ENCODE peak calls at places on chromosomes 3 and 15, in seven cellular contexts. One of them, this sample, is unnamed. For H3K36me3 and H3K4me1, the result is how much of the 10 kb centered on the place peaks cover.

GRCh38 chr3:130905551-130905950 is 11.7 kb downstream of the ATP2C1 start:
- DNase-seq in SJSA1: no peak
- DNase-seq in left lung: no peak
- DNase-seq in HCT116: no peak
- DNase-seq in lower lobe of right lung: no peak
- DNase-seq in neuronal stem cell: no peak
- DNase-seq in cardiac muscle cell: peak
- DNase-seq in this sample: no peak

GRCh38 chr15:27492021-27492621 is 521.1 kb downstream of the GABRG3 start:
- DNase-seq in SJSA1: no peak
- DNase-seq in left lung: peak
- DNase-seq in HCT116: no peak
- DNase-seq in lower lobe of right lung: no peak
- DNase-seq in neuronal stem cell: peak
- DNase-seq in cardiac muscle cell: no peak
- DNase-seq in this sample: no peak

GRCh38 chr3:39639344-39640236 is 169.8 kb upstream of the MYRIP start:
- DNase-seq in SJSA1: peak
- DNase-seq in left lung: peak
- DNase-seq in HCT116: peak
- DNase-seq in lower lobe of right lung: no peak
- DNase-seq in neuronal stem cell: peak
- DNase-seq in cardiac muscle cell: peak
- DNase-seq in this sample: no peak

GRCh38 chr3:59056706-59057105 is 6.9 kb upstream of the CFAP20DC start:
- DNase-seq in SJSA1: no peak
- DNase-seq in left lung: no peak
- DNase-seq in HCT116: no peak
- DNase-seq in lower lobe of right lung: no peak
- DNase-seq in neuronal stem cell: no peak
- DNase-seq in cardiac muscle cell: peak
- DNase-seq in this sample: no peak

GRCh38 chr3:107414325-107414964 is 37.2 kb downstream of the CCDC54 start:
- DNase-seq in SJSA1: no peak
- DNase-seq in left lung: no peak
- DNase-seq in HCT116: no peak
- DNase-seq in lower lobe of right lung: no peak
- DNase-seq in neuronal stem cell: no peak
- DNase-seq in cardiac muscle cell: no peak
- DNase-seq in this sample: no peak

GRCh38 chr15:80093854-80094418 is 34.5 kb downstream of the ZFAND6 start:
- DNase-seq in SJSA1: no peak
- DNase-seq in left lung: peak
- DNase-seq in HCT116: no peak
- DNase-seq in lower lobe of right lung: peak
- DNase-seq in neuronal stem cell: no peak
- DNase-seq in cardiac muscle cell: peak
- DNase-seq in this sample: peak

GRCh38 chr3:84820126-84820525 is 138.7 kb upstream of the CADM2 start:
- DNase-seq in SJSA1: no peak
- DNase-seq in left lung: no peak
- DNase-seq in HCT116: no peak
- DNase-seq in lower lobe of right lung: no peak
- DNase-seq in neuronal stem cell: no peak
- DNase-seq in cardiac muscle cell: no peak
- DNase-seq in this sample: no peak

GRCh38 chr3:167876603-167877325 is 141.2 kb downstream of the SERPINI1 start:
- DNase-seq in SJSA1: no peak
- DNase-seq in left lung: no peak
- DNase-seq in HCT116: peak
- DNase-seq in lower lobe of right lung: no peak
- DNase-seq in neuronal stem cell: no peak
- DNase-seq in cardiac muscle cell: peak
- DNase-seq in this sample: peak

GRCh38 chr15:70491183-70491621 is 272.2 kb downstream of the UACA start:
- DNase-seq in SJSA1: no peak
- DNase-seq in left lung: no peak
- DNase-seq in HCT116: no peak
- DNase-seq in lower lobe of right lung: no peak
- DNase-seq in neuronal stem cell: no peak
- DNase-seq in cardiac muscle cell: peak
- DNase-seq in this sample: no peak

GRCh38 chr3:151067158-151067557 is 18.3 kb upstream of the MED12L start:
- DNase-seq in SJSA1: no peak
- DNase-seq in left lung: no peak
- DNase-seq in HCT116: peak
- DNase-seq in lower lobe of right lung: no peak
- DNase-seq in neuronal stem cell: no peak
- DNase-seq in cardiac muscle cell: peak
- DNase-seq in this sample: no peak

GRCh38 chr3:172279191-172279640 is 169.0 kb downstream of the GHSR start:
- DNase-seq in SJSA1: peak
- DNase-seq in left lung: no peak
- DNase-seq in HCT116: no peak
- DNase-seq in lower lobe of right lung: no peak
- DNase-seq in neuronal stem cell: no peak
- DNase-seq in cardiac muscle cell: no peak
- DNase-seq in this sample: no peak

GRCh38 chr15:25091421-25092158 is 136.8 kb downstream of the SNRPN start:
- DNase-seq in SJSA1: no peak
- DNase-seq in left lung: no peak
- DNase-seq in HCT116: no peak
- DNase-seq in lower lobe of right lung: no peak
- DNase-seq in neuronal stem cell: no peak
- DNase-seq in cardiac muscle cell: no peak
- DNase-seq in this sample: no peak

GRCh38 chr3:98536456-98537017 is 4.8 kb downstream of the GPR15 start:
- DNase-seq in SJSA1: no peak
- DNase-seq in left lung: no peak
- DNase-seq in HCT116: no peak
- DNase-seq in lower lobe of right lung: no peak
- DNase-seq in neuronal stem cell: no peak
- DNase-seq in cardiac muscle cell: no peak
- DNase-seq in this sample: no peak

GRCh38 chr15:52150878-52151277 is 38.3 kb upstream of the BCL2L10 start:
- DNase-seq in SJSA1: no peak
- DNase-seq in left lung: no peak
- DNase-seq in HCT116: no peak
- DNase-seq in lower lobe of right lung: no peak
- DNase-seq in neuronal stem cell: no peak
- DNase-seq in cardiac muscle cell: no peak
- DNase-seq in this sample: no peak

GRCh38 chr15:52158084-52158765 is 33.0 kb downstream of the GNB5 start:
- DNase-seq in SJSA1: no peak
- DNase-seq in left lung: no peak
- DNase-seq in HCT116: no peak
- DNase-seq in lower lobe of right lung: no peak
- DNase-seq in neuronal stem cell: no peak
- DNase-seq in cardiac muscle cell: no peak
- DNase-seq in this sample: no peak

GRCh38 chr15:52151353-52151752 is 38.8 kb upstream of the BCL2L10 start:
- DNase-seq in SJSA1: no peak
- DNase-seq in left lung: no peak
- DNase-seq in HCT116: no peak
- DNase-seq in lower lobe of right lung: no peak
- DNase-seq in neuronal stem cell: no peak
- DNase-seq in cardiac muscle cell: no peak
- DNase-seq in this sample: no peak

GRCh38 chr15:52153900-52154895 is 37.0 kb downstream of the GNB5 start:
- DNase-seq in SJSA1: no peak
- DNase-seq in left lung: no peak
- DNase-seq in HCT116: no peak
- DNase-seq in lower lobe of right lung: no peak
- DNase-seq in neuronal stem cell: no peak
- DNase-seq in cardiac muscle cell: no peak
- DNase-seq in this sample: no peak

DNA sequence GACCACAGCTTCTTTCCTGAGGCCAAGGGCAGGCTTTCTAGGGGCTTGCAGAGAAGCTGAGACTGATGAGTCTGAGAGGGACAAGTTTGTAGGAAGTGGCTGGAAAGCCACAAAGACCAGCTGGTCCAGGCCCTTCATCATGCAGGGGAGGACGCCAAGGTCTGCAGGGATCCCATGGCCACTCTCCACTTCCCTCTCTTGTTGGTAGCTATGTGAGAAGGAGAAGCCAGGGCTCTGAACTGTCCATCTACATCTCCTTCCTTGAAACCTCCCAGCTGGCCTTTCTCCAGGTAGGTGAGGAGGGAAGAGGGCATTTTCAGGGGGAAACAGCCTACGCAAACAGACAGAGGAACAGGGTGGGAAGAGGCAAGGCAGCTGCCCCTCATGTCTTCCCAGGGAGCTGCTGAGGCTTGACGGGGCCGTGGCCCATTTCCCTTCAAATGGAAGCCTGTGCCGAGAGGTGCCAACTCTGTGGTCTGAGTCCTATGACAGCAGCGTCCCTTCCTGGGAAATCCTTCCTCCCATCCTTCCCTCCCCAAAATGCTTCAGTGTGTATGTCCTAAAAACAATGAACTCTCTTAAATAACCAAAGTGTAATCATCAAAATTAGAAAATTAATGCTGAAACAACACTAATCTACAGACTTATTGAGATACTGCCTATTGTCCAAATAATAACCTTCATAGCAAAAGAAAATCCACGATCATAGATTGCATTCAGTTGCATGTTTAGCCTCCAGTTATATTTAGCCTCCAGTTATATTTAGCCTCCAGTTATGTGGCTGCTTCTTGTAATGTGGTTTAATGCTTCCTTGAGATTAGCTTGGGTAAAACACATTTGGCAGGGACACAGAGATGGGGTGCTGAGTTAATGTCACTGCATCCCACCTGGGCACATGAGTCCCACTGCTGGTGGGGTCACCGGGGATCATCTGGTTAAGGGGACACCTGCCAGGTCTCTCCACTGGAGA is 36.0 kb downstream of the GNB5 start:
- DNase-seq in SJSA1: no peak
- DNase-seq in left lung: no peak
- DNase-seq in HCT116: no peak
- DNase-seq in lower lobe of right lung: no peak
- DNase-seq in neuronal stem cell: no peak
- DNase-seq in cardiac muscle cell: no peak
- DNase-seq in this sample: no peak
- H3K36me3 ChIP-seq in SJSA1: under half
- H3K36me3 ChIP-seq in left lung: under half
- H3K36me3 ChIP-seq in HCT116: under half
- H3K36me3 ChIP-seq in lower lobe of right lung: under half
- H3K36me3 ChIP-seq in neuronal stem cell: under half
- H3K36me3 ChIP-seq in cardiac muscle cell: under half
- H3K36me3 ChIP-seq in this sample: under half

GRCh38 chr3:15098503-15099363 is at the start of gene RBSN:
- DNase-seq in SJSA1: peak
- DNase-seq in left lung: peak
- DNase-seq in HCT116: peak
- DNase-seq in lower lobe of right lung: peak
- DNase-seq in neuronal stem cell: peak
- DNase-seq in cardiac muscle cell: peak
- DNase-seq in this sample: peak

GRCh38 chr3:15096026-15096425 is 2.9 kb downstream of the RBSN start:
- DNase-seq in SJSA1: no peak
- DNase-seq in left lung: no peak
- DNase-seq in HCT116: no peak
- DNase-seq in lower lobe of right lung: no peak
- DNase-seq in neuronal stem cell: no peak
- DNase-seq in cardiac muscle cell: no peak
- DNase-seq in this sample: no peak

GRCh38 chr3:15094187-15094875 is 4.6 kb downstream of the RBSN start:
- DNase-seq in SJSA1: no peak
- DNase-seq in left lung: no peak
- DNase-seq in HCT116: no peak
- DNase-seq in lower lobe of right lung: no peak
- DNase-seq in neuronal stem cell: no peak
- DNase-seq in cardiac muscle cell: no peak
- DNase-seq in this sample: peak

GRCh38 chr3:15099364-15100098 is 583 bp upstream of the RBSN start:
- DNase-seq in SJSA1: no peak
- DNase-seq in left lung: no peak
- DNase-seq in HCT116: no peak
- DNase-seq in lower lobe of right lung: no peak
- DNase-seq in neuronal stem cell: no peak
- DNase-seq in cardiac muscle cell: no peak
- DNase-seq in this sample: no peak

GRCh38 chr3:15097889-15098288 is 1.1 kb downstream of the RBSN start:
- DNase-seq in SJSA1: peak
- DNase-seq in left lung: no peak
- DNase-seq in HCT116: no peak
- DNase-seq in lower lobe of right lung: no peak
- DNase-seq in neuronal stem cell: no peak
- DNase-seq in cardiac muscle cell: no peak
- DNase-seq in this sample: no peak
- H3K27ac ChIP-seq in SJSA1: no peak
- H3K27ac ChIP-seq in left lung: no peak
- H3K27ac ChIP-seq in HCT116: no peak
- H3K27ac ChIP-seq in lower lobe of right lung: peak
- H3K27ac ChIP-seq in neuronal stem cell: no peak
- H3K27ac ChIP-seq in cardiac muscle cell: no peak
- H3K27ac ChIP-seq in this sample: peak

GRCh38 chr3:134236505-134236904 is 14.2 kb downstream of the RYK start:
- DNase-seq in SJSA1: no peak
- DNase-seq in left lung: no peak
- DNase-seq in HCT116: no peak
- DNase-seq in lower lobe of right lung: no peak
- DNase-seq in neuronal stem cell: no peak
- DNase-seq in cardiac muscle cell: no peak
- DNase-seq in this sample: no peak
- H3K4me1 ChIP-seq in SJSA1: under half
- H3K4me1 ChIP-seq in left lung: under half
- H3K4me1 ChIP-seq in HCT116: under half
- H3K4me1 ChIP-seq in lower lobe of right lung: half or more
- H3K4me1 ChIP-seq in neuronal stem cell: under half
- H3K4me1 ChIP-seq in cardiac muscle cell: under half
- H3K4me1 ChIP-seq in this sample: under half

GRCh38 chr3:15255215-15255614 is 49.2 kb downstream of the CAPN7 start:
- DNase-seq in SJSA1: no peak
- DNase-seq in left lung: no peak
- DNase-seq in HCT116: no peak
- DNase-seq in lower lobe of right lung: no peak
- DNase-seq in neuronal stem cell: no peak
- DNase-seq in cardiac muscle cell: no peak
- DNase-seq in this sample: no peak

GRCh38 chr3:15256861-15257341 is 50.9 kb downstream of the CAPN7 start:
- DNase-seq in SJSA1: no peak
- DNase-seq in left lung: no peak
- DNase-seq in HCT116: no peak
- DNase-seq in lower lobe of right lung: no peak
- DNase-seq in neuronal stem cell: no peak
- DNase-seq in cardiac muscle cell: no peak
- DNase-seq in this sample: no peak

GRCh38 chr3:15258720-15259119 is 52.7 kb downstream of the CAPN7 start:
- DNase-seq in SJSA1: no peak
- DNase-seq in left lung: no peak
- DNase-seq in HCT116: no peak
- DNase-seq in lower lobe of right lung: no peak
- DNase-seq in neuronal stem cell: no peak
- DNase-seq in cardiac muscle cell: no peak
- DNase-seq in this sample: no peak

GRCh38 chr3:15253023-15253697 is 47.1 kb downstream of the CAPN7 start:
- DNase-seq in SJSA1: no peak
- DNase-seq in left lung: no peak
- DNase-seq in HCT116: no peak
- DNase-seq in lower lobe of right lung: no peak
- DNase-seq in neuronal stem cell: no peak
- DNase-seq in cardiac muscle cell: no peak
- DNase-seq in this sample: no peak
- H3K36me3 ChIP-seq in SJSA1: half or more
- H3K36me3 ChIP-seq in left lung: half or more
- H3K36me3 ChIP-seq in HCT116: half or more
- H3K36me3 ChIP-seq in lower lobe of right lung: half or more
- H3K36me3 ChIP-seq in neuronal stem cell: under half
- H3K36me3 ChIP-seq in cardiac muscle cell: half or more
- H3K36me3 ChIP-seq in this sample: half or more

GRCh38 chr15:95883064-95883463 is 447.4 kb upstream of the NR2F2 start:
- DNase-seq in SJSA1: no peak
- DNase-seq in left lung: no peak
- DNase-seq in HCT116: no peak
- DNase-seq in lower lobe of right lung: no peak
- DNase-seq in neuronal stem cell: no peak
- DNase-seq in cardiac muscle cell: no peak
- DNase-seq in this sample: no peak
- H3K27ac ChIP-seq in SJSA1: no peak
- H3K27ac ChIP-seq in left lung: no peak
- H3K27ac ChIP-seq in HCT116: no peak
- H3K27ac ChIP-seq in lower lobe of right lung: no peak
- H3K27ac ChIP-seq in neuronal stem cell: no peak
- H3K27ac ChIP-seq in cardiac muscle cell: no peak
- H3K27ac ChIP-seq in this sample: peak